ENCODE peak calls at places on chromosomes 4 and X, in seven cellular contexts. P is foreskin fibroblast; E is HS-5; I is fibroblast of pulmonary artery; D is stimulated activated CD8-positive, alpha-beta memory T cell treated with anti-CD3 and anti-CD28 coated beads, Interleukin-15, amount 100 ng/mL, for 4 hours; C is EH; Q is activated T-cell treated with anti-CD3 and anti-CD28 coated beads, Interleukin-2, amount 50 U/mL, for 72 hours. O is an unnamed sample.

GRCh38 chrX:1391707-1392375 is at the start of gene SLC25A6:
- DNase-seq in I (peak; percentile 98), D (peak; percentile 99), E (peak; percentile 77), Q (peak; percentile 100), C (peak; percentile 97), P (peak; percentile 100), O (peak; percentile 72)

GRCh38 chr4:98796986-98797385 is 131.9 kb downstream of the EIF4E start:
- DNase-seq in C (no peak), I (no peak), E (no peak), Q (no peak), D (no peak), P (no peak), O (no peak)

GRCh38 chr4:121599049-121599448 is 97.7 kb downstream of the ANXA5 start:
- DNase-seq in D (no peak), Q (no peak), C (no peak), P (no peak), I (peak; percentile 4), E (no peak), O (no peak)

GRCh38 chr4:26568446-26568994 is 15.4 kb upstream of the TBC1D19 start:
- DNase-seq in P (peak; percentile 91), E (peak; percentile 86), C (peak; percentile 96), Q (no peak), D (no peak), I (peak; percentile 75), O (peak; percentile 95)

GRCh38 chr4:119110121-119110520 is 25.5 kb upstream of the MYOZ2 start:
- DNase-seq in Q (no peak), C (peak; percentile 7), P (peak; percentile 52), I (no peak), E (no peak), D (no peak), O (no peak)

GRCh38 chr4:85681194-85681803 is 206.3 kb downstream of the ARHGAP24 start:
- DNase-seq in P (peak; percentile 96), D (no peak), C (peak; percentile 96), I (peak; percentile 95), E (peak; percentile 46), Q (no peak), O (peak; percentile 24)

GRCh38 chr4:153850525-153851280 is 61.8 kb upstream of the SFRP2 start:
- DNase-seq in D (no peak), I (no peak), C (no peak), Q (no peak), E (no peak), P (peak; percentile 28), O (no peak)

GRCh38 chrX:136325377-136325776 is 24.6 kb downstream of the ADGRG4 start:
- DNase-seq in D (no peak), Q (no peak), P (no peak), C (peak; percentile 1), E (no peak), I (no peak), O (no peak)

GRCh38 chrX:17474892-17475291 is 99.9 kb downstream of the NHS start:
- DNase-seq in I (peak; percentile 31), D (no peak), P (peak; percentile 57), E (peak; percentile 49), Q (no peak), C (peak; percentile 80), O (peak; percentile 36)

GRCh38 chr4:8317474-8317873 is 47.9 kb downstream of the HTRA3 start:
- DNase-seq in D (no peak), I (no peak), Q (no peak), C (no peak), P (no peak), E (no peak), O (no peak)

GRCh38 chr4:118335316-118335715 is 17.5 kb downstream of the PRSS12 start:
- DNase-seq in D (no peak), P (no peak), C (peak; percentile 41), I (no peak), Q (no peak), E (no peak), O (no peak)

GRCh38 chr4:185933078-185933581 is 121.1 kb upstream of the SORBS2 start:
- DNase-seq in E (peak; percentile 75), D (no peak), Q (no peak), I (peak; percentile 54), C (peak; percentile 34), P (peak; percentile 22), O (peak; percentile 8)

GRCh38 chrX:54530358-54530900 is 410 bp downstream of the GNL3L start:
- DNase-seq in E (no peak), P (peak; percentile 7), D (no peak), C (peak; percentile 6), Q (peak; percentile 2), I (no peak), O (no peak)

GRCh38 chr4:102552781-102553180 is 51.6 kb downstream of the NFKB1 start:
- DNase-seq in P (no peak), C (no peak), I (peak; percentile 84), Q (no peak), D (no peak), E (no peak), O (no peak)

GRCh38 chr4:120198411-120198810 is 131.8 kb upstream of the MAD2L1 start:
- DNase-seq in Q (no peak), P (no peak), C (no peak), I (no peak), E (no peak), D (no peak), O (no peak)

O was measured in HS-27A.